ENCODE peak calls at places on chromosomes 16 and 17, in five cellular contexts. X is cardiac fibroblast, O is endothelial cell of umbilical vein, B is IMR-90, L is BE2C. R is an unnamed sample.

GRCh38 chr16:7644171-7644570 is 311.5 kb downstream of the RBFOX1 start:
- DNase-seq in B (no peak), X (no peak), L (no peak), O (no peak), R (no peak)

GRCh38 chr16:27756206-27756970 is 206.4 kb downstream of the KATNIP start:
- DNase-seq in O (no peak), B (no peak), L (no peak), X (no peak), R (no peak)

GRCh38 chr17:32240745-32241144 is 24.9 kb upstream of the RHBDL3 start:
- DNase-seq in X (peak), O (no peak), L (no peak), B (no peak), R (no peak)

GRCh38 chr17:3683054-3683511 is 12.9 kb downstream of the P2RX5 start:
- DNase-seq in B (no peak), L (peak), O (peak), X (no peak), R (no peak)

GRCh38 chr17:18996458-18996857 is 8.1 kb downstream of the FAM83G start:
- DNase-seq in X (no peak), B (no peak), L (no peak), O (no peak), R (no peak)

GRCh38 chr16:86692476-86692875 is 114.1 kb downstream of the FOXL1 start:
- DNase-seq in O (no peak), X (no peak), L (no peak), B (no peak), R (no peak)

GRCh38 chr17:61352771-61353170 is 46.9 kb upstream of the TBX2 start:
- DNase-seq in B (no peak), X (no peak), O (no peak), L (no peak), R (no peak)

GRCh38 chr17:15914400-15915165 is 30.3 kb upstream of the ADORA2B start:
- DNase-seq in B (peak), O (no peak), X (peak), L (no peak), R (peak)

GRCh38 chr16:87582221-87582965 is 19.9 kb upstream of the JPH3 start:
- DNase-seq in B (peak), L (no peak), X (peak), O (no peak), R (peak)

GRCh38 chr17:71625330-71625729 is 495.5 kb upstream of the SOX9 start:
- DNase-seq in B (no peak), O (no peak), L (no peak), X (no peak), R (no peak)

DNA sequence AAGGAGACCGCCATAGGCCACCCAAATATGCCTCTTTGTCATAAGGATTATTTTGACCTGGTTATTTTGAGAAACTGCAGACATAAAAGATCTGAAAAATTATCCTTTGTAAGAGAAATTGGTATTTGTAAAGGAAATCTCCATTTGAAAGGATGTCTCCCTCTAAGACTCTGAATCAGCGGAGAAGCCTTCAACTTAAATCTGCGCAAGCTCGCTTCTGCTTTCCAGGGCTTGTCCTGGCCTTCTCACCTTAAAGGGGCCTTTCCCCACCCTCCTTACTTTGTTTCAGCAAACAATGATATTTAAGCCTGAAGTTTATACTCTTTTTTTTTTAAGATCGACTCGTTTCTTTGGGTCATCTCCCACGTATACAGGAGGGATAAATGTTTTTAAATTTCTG is 34.5 kb downstream of the HSBP1 start:
- DNase-seq in X (no peak), B (no peak), O (no peak), L (no peak), R (no peak)
- H3K4me3 ChIP-seq in X (no peak), B (no peak), O (no peak), L (no peak), R (no peak)

GRCh38 chr17:21061158-21061835 is 18.5 kb upstream of the USP22 start:
- DNase-seq in X (no peak), O (no peak), L (no peak), B (no peak), R (no peak)

GRCh38 chr17:21059761-21060160 is 16.9 kb upstream of the USP22 start:
- DNase-seq in B (no peak), O (no peak), X (no peak), L (no peak), R (no peak)

GRCh38 chr17:21061971-21062526 is 19.2 kb upstream of the USP22 start:
- DNase-seq in B (no peak), X (no peak), O (no peak), L (no peak), R (no peak)

GRCh38 chr17:21058098-21058893 is 15.5 kb upstream of the USP22 start:
- DNase-seq in O (no peak), B (peak), X (peak), L (peak), R (peak)
- TF ChIP-seq CTCF in O (no peak), B (peak), X (peak), L (no peak), R (peak)

GRCh38 chr17:8190506-8190905 is 526 bp upstream of the BORCS6 start:
- DNase-seq in B (no peak), X (no peak), L (no peak), O (no peak), R (no peak)
- H3K4me3 ChIP-seq in B (peak), X (no peak), L (peak), O (no peak), R (peak)

DNA sequence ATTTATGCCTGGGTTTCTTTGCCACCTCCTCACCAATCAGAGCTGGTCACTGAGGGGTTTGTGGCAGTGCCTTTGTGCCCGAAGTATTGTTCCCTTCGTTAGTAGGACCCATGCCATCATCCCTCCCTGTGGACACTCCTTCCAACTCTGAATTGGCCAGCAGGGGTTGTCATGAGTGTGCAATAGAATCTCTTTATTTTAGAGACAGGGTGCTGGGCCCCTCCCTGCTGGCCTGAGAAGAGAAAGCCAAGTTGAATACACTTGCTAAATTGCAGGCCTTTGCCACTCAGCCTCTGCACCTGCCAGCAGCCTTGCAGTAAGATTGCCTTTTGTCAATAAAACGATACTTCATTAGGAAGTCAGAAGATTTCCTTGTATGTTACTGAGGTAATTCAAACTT is 40.7 kb upstream of the SLC12A3 start:
- DNase-seq in B (no peak), O (no peak), X (no peak), L (no peak), R (peak)
- TF ChIP-seq CTCF in B (peak), O (peak), X (no peak), L (peak), R (peak)

GRCh38 chr17:2051388-2052237 is 3.3 kb upstream of the HIC1 start:
- DNase-seq in X (no peak), B (no peak), O (no peak), L (no peak), R (no peak)
- H3K4me3 ChIP-seq in X (no peak), B (no peak), O (no peak), L (no peak), R (no peak)